ENCODE peak calls at places on chromosomes 13 and 19, in six cellular contexts. O, Q, K, C, Y and I are unnamed samples.

GRCh38 chr19:5943623-5944022 is 29.6 kb downstream of the CAPS start:
- DNase-seq in O (no peak), Y (no peak), Q (no peak), K (no peak), C (no peak), I (peak; percentile 82)

GRCh38 chr13:80338781-80339577 is 1.9 kb downstream of the SPRY2 start:
- DNase-seq in K (no peak), Q (peak; percentile 88), Y (peak; percentile 24), O (peak; percentile 76), C (no peak), I (peak; percentile 88)

GRCh38 chr19:6947745-6948144 is 60.4 kb downstream of the ADGRE1 start:
- DNase-seq in K (no peak), Q (no peak), O (no peak), Y (no peak), C (peak; percentile 40), I (no peak)

GRCh38 chr13:110483386-110483785 is 78.1 kb downstream of the RAB20 start:
- DNase-seq in K (no peak), Q (no peak), Y (no peak), C (no peak), O (no peak), I (no peak)

GRCh38 chr13:112159575-112160547 is 92.9 kb downstream of the SOX1 start:
- DNase-seq in C (no peak), O (no peak), K (no peak), Q (no peak), Y (no peak), I (no peak)

GRCh38 chr19:2305424-2305823 is 2.5 kb downstream of the LINGO3 start:
- DNase-seq in K (no peak), O (no peak), C (no peak), Q (no peak), Y (no peak), I (no peak)

GRCh38 chr13:86161257-86161656 is 362.0 kb upstream of the SLITRK6 start:
- DNase-seq in Y (no peak), K (no peak), Q (no peak), O (no peak), C (no peak), I (no peak)

GRCh38 chr19:10007811-10008211 is 2.5 kb downstream of the COL5A3 start:
- DNase-seq in Y (no peak), Q (peak; percentile 20), C (no peak), O (peak; percentile 57), K (no peak), I (peak; percentile 80)

GRCh38 chr13:98143601-98144500 is 957 bp downstream of the FARP1 start:
- DNase-seq in O (peak; percentile 39), C (no peak), Y (no peak), Q (no peak), K (no peak), I (peak; percentile 44)

GRCh38 chr19:33510728-33511255 is 10.8 kb downstream of the PEPD start:
- DNase-seq in O (no peak), C (no peak), Y (no peak), Q (no peak), K (no peak), I (no peak)

GRCh38 chr19:45911291-45911690 is 3.3 kb downstream of the NANOS2 start:
- DNase-seq in K (no peak), O (no peak), Y (no peak), C (no peak), Q (no peak), I (no peak)

GRCh38 chr19:5932146-5932545 is 18.1 kb downstream of the CAPS start:
- DNase-seq in C (no peak), Q (no peak), Y (no peak), K (no peak), O (no peak), I (no peak)

GRCh38 chr13:42412812-42413795 is 141.2 kb downstream of the AKAP11 start:
- DNase-seq in Q (no peak), K (no peak), O (no peak), Y (no peak), C (no peak), I (no peak)

GRCh38 chr19:7505682-7506384 is 10.1 kb upstream of the ZNF358 start:
- DNase-seq in O (peak; percentile 57), Y (no peak), C (peak; percentile 40), Q (peak; percentile 73), K (no peak), I (no peak)

GRCh38 chr13:57631607-57632275 is at the start of gene PCDH17:
- DNase-seq in C (peak; percentile 0), K (no peak), Y (peak; percentile 15), O (peak; percentile 52), Q (peak; percentile 59), I (no peak)

GRCh38 chr19:15562861-15563260 is 52.2 kb upstream of the CYP4F8 start:
- DNase-seq in O (no peak), K (no peak), Y (no peak), C (no peak), Q (no peak), I (peak; percentile 4)